ENCODE peak calls at places on chromosomes 1 and 21, in four cellular contexts. One of them, this sample, is unnamed.

GRCh38 chr1:68175621-68176398 is 56.5 kb downstream of the WLS start:
- DNase-seq in mammary epithelial cell: peak; percentile 41
- DNase-seq in H9: no peak
- DNase-seq in colonic mucosa: peak; percentile 60
- DNase-seq in this sample: peak; percentile 70

GRCh38 chr1:36093919-36094318 is 5.2 kb downstream of the ADPRS start:
- DNase-seq in mammary epithelial cell: no peak
- DNase-seq in H9: no peak
- DNase-seq in colonic mucosa: no peak
- DNase-seq in this sample: no peak

GRCh38 chr1:6545276-6545934 is 8.9 kb downstream of the NOL9 start:
- DNase-seq in mammary epithelial cell: peak; percentile 32
- DNase-seq in colonic mucosa: no peak
- DNase-seq in H9: no peak
- DNase-seq in this sample: peak; percentile 66

GRCh38 chr1:193181526-193181925 is 4.9 kb downstream of the B3GALT2 start:
- DNase-seq in mammary epithelial cell: no peak
- DNase-seq in H9: no peak
- DNase-seq in colonic mucosa: no peak
- DNase-seq in this sample: peak; percentile 39

GRCh38 chr1:226674892-226675719 is 64.0 kb downstream of the ITPKB start:
- DNase-seq in mammary epithelial cell: no peak
- DNase-seq in H9: no peak
- DNase-seq in colonic mucosa: peak; percentile 60
- DNase-seq in this sample: no peak

GRCh38 chr21:30268608-30269197 is 14.0 kb downstream of the KRTAP24-1 start:
- DNase-seq in colonic mucosa: peak; percentile 22
- DNase-seq in mammary epithelial cell: no peak
- DNase-seq in H9: peak; percentile 46
- DNase-seq in this sample: no peak

GRCh38 chr1:162976628-162977027 is 92.5 kb upstream of the RGS4 start:
- DNase-seq in colonic mucosa: no peak
- DNase-seq in mammary epithelial cell: peak; percentile 84
- DNase-seq in H9: no peak
- DNase-seq in this sample: no peak

GRCh38 chr1:235888119-235888643 is 21.5 kb upstream of the LYST start:
- DNase-seq in colonic mucosa: no peak
- DNase-seq in mammary epithelial cell: no peak
- DNase-seq in H9: no peak
- DNase-seq in this sample: no peak

GRCh38 chr1:212782422-212783154 is 9.0 kb downstream of the NSL1 start:
- DNase-seq in colonic mucosa: no peak
- DNase-seq in mammary epithelial cell: peak; percentile 7
- DNase-seq in H9: no peak
- DNase-seq in this sample: peak; percentile 55

GRCh38 chr1:31297273-31298247 is 728 bp downstream of the ZCCHC17 start:
- DNase-seq in colonic mucosa: peak; percentile 21
- DNase-seq in mammary epithelial cell: peak; percentile 69
- DNase-seq in H9: no peak
- DNase-seq in this sample: peak; percentile 11

GRCh38 chr1:85654066-85654782 is 54.0 kb downstream of the ZNHIT6 start:
- DNase-seq in colonic mucosa: no peak
- DNase-seq in H9: no peak
- DNase-seq in mammary epithelial cell: peak; percentile 35
- DNase-seq in this sample: peak; percentile 56

GRCh38 chr1:78483903-78484302 is 6.9 kb upstream of the PTGFR start:
- DNase-seq in colonic mucosa: no peak
- DNase-seq in H9: peak; percentile 53
- DNase-seq in mammary epithelial cell: no peak
- DNase-seq in this sample: peak; percentile 18

GRCh38 chr1:54355931-54356679 is 50.1 kb downstream of the SSBP3 start:
- DNase-seq in colonic mucosa: peak; percentile 71
- DNase-seq in mammary epithelial cell: no peak
- DNase-seq in H9: no peak
- DNase-seq in this sample: no peak

GRCh38 chr1:87369736-87370135 is 41.1 kb downstream of the LMO4 start:
- DNase-seq in colonic mucosa: no peak
- DNase-seq in mammary epithelial cell: no peak
- DNase-seq in H9: no peak
- DNase-seq in this sample: no peak
- H3K9ac ChIP-seq in colonic mucosa: no peak overlapping the region
- H3K9ac ChIP-seq in mammary epithelial cell: no peak overlapping the region
- H3K9ac ChIP-seq in H9: no peak overlapping the region
- H3K9ac ChIP-seq in this sample: no peak overlapping the region

GRCh38 chr1:223489439-223489838 is 96.2 kb downstream of the CCDC185 start:
- DNase-seq in mammary epithelial cell: no peak
- DNase-seq in H9: no peak
- DNase-seq in colonic mucosa: no peak
- DNase-seq in this sample: no peak

GRCh38 chr1:223487514-223488259 is 94.5 kb downstream of the CCDC185 start:
- DNase-seq in mammary epithelial cell: no peak
- DNase-seq in H9: no peak
- DNase-seq in colonic mucosa: no peak
- DNase-seq in this sample: no peak

GRCh38 chr1:223483511-223483910 is 90.3 kb downstream of the CCDC185 start:
- DNase-seq in mammary epithelial cell: no peak
- DNase-seq in colonic mucosa: no peak
- DNase-seq in H9: no peak
- DNase-seq in this sample: no peak

GRCh38 chr1:223482766-223483165 is 89.6 kb downstream of the CCDC185 start:
- DNase-seq in mammary epithelial cell: no peak
- DNase-seq in H9: no peak
- DNase-seq in colonic mucosa: no peak
- DNase-seq in this sample: no peak

DNA sequence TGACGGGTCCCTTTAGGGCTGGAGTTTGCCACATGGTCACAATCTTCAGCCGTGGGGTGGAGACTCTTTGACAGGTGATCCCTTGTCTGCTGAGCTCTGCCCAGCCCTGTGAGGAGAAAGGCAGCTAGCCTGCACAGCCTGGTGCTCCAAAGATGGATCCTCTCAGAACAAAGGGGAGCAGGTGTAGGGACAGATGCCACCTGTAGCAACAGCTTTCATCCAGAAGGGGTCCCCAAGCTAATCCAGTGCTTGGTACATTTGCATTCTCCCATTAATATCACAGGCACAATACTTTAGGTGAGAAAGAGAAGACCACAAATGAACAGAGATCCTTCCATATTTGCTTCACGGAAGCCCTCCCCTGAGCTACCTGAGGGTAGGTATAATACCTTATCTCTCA is 93.2 kb downstream of the CCDC185 start:
- DNase-seq in mammary epithelial cell: no peak
- DNase-seq in colonic mucosa: no peak
- DNase-seq in H9: no peak
- DNase-seq in this sample: no peak
- TF ChIP-seq CTCF in mammary epithelial cell: peak; percentile 35
- TF ChIP-seq CTCF in colonic mucosa: no peak
- TF ChIP-seq CTCF in H9: peak; percentile 49
- TF ChIP-seq CTCF in this sample: no peak

GRCh38 chr1:248828845-248829244 is 3.1 kb upstream of the SH3BP5L start:
- DNase-seq in mammary epithelial cell: peak; percentile 12
- DNase-seq in colonic mucosa: no peak
- DNase-seq in H9: no peak
- DNase-seq in this sample: peak; percentile 78
- H3K9ac ChIP-seq in mammary epithelial cell: no peak overlapping the region
- H3K9ac ChIP-seq in colonic mucosa: no peak overlapping the region
- H3K9ac ChIP-seq in H9: no peak overlapping the region
- H3K9ac ChIP-seq in this sample: no peak overlapping the region

DNA sequence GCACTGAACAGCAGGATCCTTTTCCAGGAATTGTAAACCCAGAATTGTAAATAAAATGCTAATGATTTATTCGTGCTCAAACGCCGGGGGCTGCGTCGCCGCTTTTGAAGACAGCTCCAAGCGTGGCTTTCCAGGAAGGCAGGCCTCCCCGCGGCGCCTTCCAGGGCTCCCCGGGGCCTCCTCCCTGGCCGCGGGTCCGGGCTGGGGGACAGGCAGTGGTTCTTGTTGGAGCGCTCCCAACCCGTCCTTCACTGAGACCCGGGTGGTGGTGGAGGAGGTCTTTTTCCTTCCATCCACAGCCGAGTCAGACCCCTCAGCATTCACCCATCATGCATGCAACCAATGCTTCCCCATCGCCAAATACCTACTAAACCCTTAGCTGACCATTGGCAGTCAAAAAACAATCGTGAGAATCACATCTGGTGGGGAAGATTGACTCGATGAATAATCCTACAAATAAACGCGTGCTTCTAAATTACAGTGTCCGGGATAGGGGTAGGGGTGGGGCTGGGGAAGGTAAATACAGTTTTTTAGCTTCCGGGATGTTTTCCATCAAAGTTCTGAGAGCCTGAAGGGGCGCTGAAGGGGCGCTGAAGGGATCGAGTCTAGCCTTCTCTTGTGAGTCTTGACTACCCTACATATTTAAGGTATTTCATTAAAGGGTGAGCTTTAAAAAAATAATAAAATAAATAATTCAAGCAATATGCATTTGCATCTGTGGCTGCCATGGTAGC is 40.7 kb downstream of the RRAGC start:
- DNase-seq in colonic mucosa: no peak
- DNase-seq in mammary epithelial cell: no peak
- DNase-seq in H9: peak; percentile 39
- DNase-seq in this sample: no peak
- TF ChIP-seq CTCF in colonic mucosa: no peak
- TF ChIP-seq CTCF in mammary epithelial cell: no peak
- TF ChIP-seq CTCF in H9: peak; percentile 25
- TF ChIP-seq CTCF in this sample: no peak

This sample was measured in fibroblast of lung.